ENCODE peak calls at places on chromosomes 2 and 18, in six cellular contexts. P, J, U, Q, S and Y are unnamed samples.

GRCh38 chr18:27608742-27609141 is 423.6 kb upstream of the CHST9 start:
- DNase-seq in S (peak), P (no peak), J (no peak), Q (no peak), U (no peak), Y (no peak)

GRCh38 chr2:20455076-20455587 is 8.3 kb downstream of the RHOB start:
- DNase-seq in Q (no peak), S (no peak), J (no peak), P (no peak), U (no peak), Y (no peak)

GRCh38 chr2:17752892-17753802 is 463 bp downstream of the SMC6 start:
- DNase-seq in U (no peak), Q (peak), S (peak), J (peak), P (peak), Y (peak)

GRCh38 chr2:141957827-141958440 is 172.9 kb downstream of the LRP1B start:
- DNase-seq in Q (no peak), S (peak), U (no peak), J (no peak), P (no peak), Y (no peak)

GRCh38 chr2:11998218-11998617 is 251.8 kb downstream of the LPIN1 start:
- DNase-seq in J (no peak), U (no peak), P (no peak), S (peak), Q (no peak), Y (no peak)

GRCh38 chr2:61493523-61493942 is 22.6 kb upstream of the USP34 start:
- DNase-seq in S (no peak), J (no peak), Q (no peak), P (no peak), U (no peak), Y (no peak)

GRCh38 chr2:222747526-222748160 is 76.2 kb downstream of the MOGAT1 start:
- DNase-seq in J (no peak), P (no peak), U (no peak), Q (no peak), S (no peak), Y (no peak)

GRCh38 chr2:68767996-68768395 is 33.4 kb downstream of the ARHGAP25 start:
- DNase-seq in U (no peak), P (no peak), Q (no peak), J (no peak), S (no peak), Y (no peak)

GRCh38 chr2:150486539-150487484 is 655 bp downstream of the RND3 start:
- DNase-seq in U (no peak), S (peak), P (peak), J (peak), Q (peak), Y (peak)

GRCh38 chr2:45237850-45238542 is 228.7 kb upstream of the SIX2 start:
- DNase-seq in S (peak), U (no peak), J (peak), Q (no peak), P (peak), Y (no peak)

GRCh38 chr2:199684168-199684567 is 166.8 kb downstream of the FTCDNL1 start:
- DNase-seq in P (no peak), J (no peak), Q (no peak), U (no peak), S (no peak), Y (no peak)
- TF ChIP-seq CTCF in P (no peak), J (peak), Q (no peak), U (no peak), S (no peak), Y (no peak)

DNA sequence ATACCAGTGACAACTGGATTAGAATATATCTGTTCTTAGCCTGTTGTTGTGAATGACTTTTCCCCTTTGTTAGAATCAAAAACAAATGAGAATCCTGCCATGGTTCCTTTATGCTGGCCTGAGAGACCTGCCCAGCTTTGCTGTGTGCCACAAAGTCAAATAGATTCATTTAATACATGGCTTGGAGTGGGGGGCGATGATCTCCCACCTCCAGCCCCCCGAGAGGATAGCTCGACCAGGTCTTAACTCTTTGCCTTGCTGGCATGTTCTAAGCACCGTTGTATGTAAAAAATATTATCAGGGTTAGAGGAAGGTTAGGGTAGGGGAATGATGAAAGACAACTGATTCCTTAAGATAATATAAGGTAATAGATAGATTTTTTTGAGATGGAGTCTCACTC is 22.2 kb upstream of the DGKD start:
- DNase-seq in J (no peak), P (no peak), U (no peak), S (no peak), Q (no peak), Y (no peak)
- TF ChIP-seq CTCF in J (no peak), P (no peak), U (no peak), S (no peak), Q (no peak), Y (no peak)

GRCh38 chr2:181891258-181891965 is at the start of gene ITPRID2:
- DNase-seq in Q (peak), S (peak), U (peak), P (peak), J (peak), Y (no peak)
- TF ChIP-seq CTCF in Q (peak), S (no peak), U (no peak), P (no peak), J (peak), Y (peak)

DNA sequence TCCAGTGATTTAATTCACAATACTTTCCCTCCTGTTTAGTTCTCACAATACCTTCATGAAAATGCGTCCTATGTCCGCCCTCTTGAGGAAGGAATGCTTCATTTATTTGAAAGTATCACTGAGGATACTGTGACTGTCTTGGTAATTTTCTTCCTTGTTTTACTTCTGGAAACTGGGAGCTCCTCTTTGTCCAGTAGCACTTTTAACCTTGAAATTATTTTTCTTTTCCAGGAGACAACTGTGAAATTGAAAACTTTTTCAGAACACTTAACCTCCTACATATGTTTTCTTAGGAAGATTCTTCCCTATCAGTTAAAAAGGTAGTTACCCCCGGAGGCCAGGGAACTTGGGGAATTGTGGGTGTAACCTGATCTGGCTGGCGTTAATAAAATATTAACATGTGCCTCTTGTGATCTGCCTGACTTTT is 58.9 kb upstream of the STON1 start:
- DNase-seq in S (peak), J (no peak), P (peak), U (no peak), Q (no peak), Y (no peak)
- TF ChIP-seq CTCF in S (peak), J (peak), P (peak), U (no peak), Q (peak), Y (peak)

DNA sequence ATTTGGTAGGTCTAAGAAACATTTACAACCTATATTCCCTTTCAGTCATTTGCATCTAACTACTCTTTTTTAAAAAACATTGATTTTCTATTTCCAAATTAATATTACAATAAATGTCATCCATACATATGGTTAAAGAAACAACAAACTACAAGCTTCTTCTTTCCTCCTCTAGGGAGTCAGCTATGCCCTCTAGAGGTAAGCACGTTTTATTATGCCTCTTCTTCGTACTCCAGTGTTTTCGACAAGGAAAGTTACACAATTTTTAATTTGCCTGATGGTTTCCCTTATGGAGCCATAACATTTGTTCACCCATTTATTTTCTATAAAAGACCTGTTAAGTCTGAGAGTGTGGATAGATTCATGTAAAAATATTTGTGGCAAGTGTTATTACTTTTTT is 183.4 kb upstream of the CDH7 start:
- DNase-seq in U (no peak), J (no peak), S (peak), P (no peak), Q (no peak), Y (no peak)
- TF ChIP-seq CTCF in U (no peak), J (peak), S (no peak), P (peak), Q (peak), Y (no peak)

GRCh38 chr2:185208261-185208660 is 530.3 kb upstream of the FSIP2 start:
- DNase-seq in Q (no peak), P (no peak), S (no peak), J (no peak), U (no peak), Y (no peak)
- TF ChIP-seq CTCF in Q (no peak), P (peak), S (no peak), J (no peak), U (no peak), Y (peak)

GRCh38 chr2:84946204-84947009 is 24.6 kb upstream of the KCMF1 start:
- DNase-seq in J (no peak), Q (no peak), P (no peak), U (no peak), S (peak), Y (no peak)
- TF ChIP-seq CTCF in J (no peak), Q (no peak), P (no peak), U (no peak), S (no peak), Y (no peak)